ENCODE peak calls at places on chromosome 2, in seven cellular contexts. One of them, this sample, is unnamed.

GRCh38 chr2:118241128-118241527 is 152.9 kb downstream of the INSIG2 start:
- DNase-seq in T follicular helper cell: no peak
- DNase-seq in small intestine: no peak
- DNase-seq in PC-9: no peak
- DNase-seq in activated CD4-positive, CD25-positive, alpha-beta regulatory T cell treated with anti-CD3 and anti-CD28 coated beads, Interleukin-2, amount 50 U/mL, for 72 hours: no peak
- DNase-seq in GM23248: no peak
- DNase-seq in H9: no peak
- DNase-seq in this sample: no peak

GRCh38 chr2:233912799-233913423 is 4.3 kb upstream of the TRPM8 start:
- DNase-seq in T follicular helper cell: no peak
- DNase-seq in small intestine: peak; percentile 26
- DNase-seq in PC-9: no peak
- DNase-seq in activated CD4-positive, CD25-positive, alpha-beta regulatory T cell treated with anti-CD3 and anti-CD28 coated beads, Interleukin-2, amount 50 U/mL, for 72 hours: no peak
- DNase-seq in GM23248: peak; percentile 51
- DNase-seq in H9: peak; percentile 81
- DNase-seq in this sample: no peak

GRCh38 chr2:240823449-240824336 is 3.7 kb upstream of the KIF1A start:
- DNase-seq in T follicular helper cell: no peak
- DNase-seq in small intestine: no peak
- DNase-seq in PC-9: no peak
- DNase-seq in activated CD4-positive, CD25-positive, alpha-beta regulatory T cell treated with anti-CD3 and anti-CD28 coated beads, Interleukin-2, amount 50 U/mL, for 72 hours: no peak
- DNase-seq in GM23248: no peak
- DNase-seq in H9: no peak
- DNase-seq in this sample: no peak

GRCh38 chr2:130150181-130151144 is 5.6 kb upstream of the CCDC74B start:
- DNase-seq in T follicular helper cell: no peak
- DNase-seq in small intestine: no peak
- DNase-seq in PC-9: no peak
- DNase-seq in activated CD4-positive, CD25-positive, alpha-beta regulatory T cell treated with anti-CD3 and anti-CD28 coated beads, Interleukin-2, amount 50 U/mL, for 72 hours: no peak
- DNase-seq in GM23248: no peak
- DNase-seq in H9: no peak
- DNase-seq in this sample: peak; percentile 71

GRCh38 chr2:79511320-79511951 is 1.4 kb upstream of the CTNNA2 start:
- DNase-seq in T follicular helper cell: no peak
- DNase-seq in small intestine: peak; percentile 62
- DNase-seq in PC-9: no peak
- DNase-seq in activated CD4-positive, CD25-positive, alpha-beta regulatory T cell treated with anti-CD3 and anti-CD28 coated beads, Interleukin-2, amount 50 U/mL, for 72 hours: no peak
- DNase-seq in GM23248: peak; percentile 25
- DNase-seq in H9: peak; percentile 72
- DNase-seq in this sample: no peak

GRCh38 chr2:217465136-217465535 is 537.7 kb downstream of the TNS1 start:
- DNase-seq in T follicular helper cell: no peak
- DNase-seq in small intestine: no peak
- DNase-seq in PC-9: no peak
- DNase-seq in activated CD4-positive, CD25-positive, alpha-beta regulatory T cell treated with anti-CD3 and anti-CD28 coated beads, Interleukin-2, amount 50 U/mL, for 72 hours: no peak
- DNase-seq in GM23248: no peak
- DNase-seq in H9: no peak
- DNase-seq in this sample: no peak

GRCh38 chr2:55804535-55804934 is 110.9 kb upstream of the PNPT1 start:
- DNase-seq in T follicular helper cell: no peak
- DNase-seq in small intestine: no peak
- DNase-seq in PC-9: no peak
- DNase-seq in activated CD4-positive, CD25-positive, alpha-beta regulatory T cell treated with anti-CD3 and anti-CD28 coated beads, Interleukin-2, amount 50 U/mL, for 72 hours: no peak
- DNase-seq in GM23248: no peak
- DNase-seq in H9: no peak
- DNase-seq in this sample: no peak

GRCh38 chr2:105802587-105802986 is 57.9 kb downstream of the NCK2 start:
- DNase-seq in T follicular helper cell: peak; percentile 72
- DNase-seq in small intestine: no peak
- DNase-seq in PC-9: no peak
- DNase-seq in activated CD4-positive, CD25-positive, alpha-beta regulatory T cell treated with anti-CD3 and anti-CD28 coated beads, Interleukin-2, amount 50 U/mL, for 72 hours: peak; percentile 50
- DNase-seq in GM23248: no peak
- DNase-seq in H9: no peak
- DNase-seq in this sample: no peak

GRCh38 chr2:204505946-204506345 is 39.3 kb upstream of the PARD3B start:
- DNase-seq in T follicular helper cell: no peak
- DNase-seq in small intestine: no peak
- DNase-seq in PC-9: no peak
- DNase-seq in activated CD4-positive, CD25-positive, alpha-beta regulatory T cell treated with anti-CD3 and anti-CD28 coated beads, Interleukin-2, amount 50 U/mL, for 72 hours: no peak
- DNase-seq in GM23248: peak; percentile 92
- DNase-seq in H9: no peak
- DNase-seq in this sample: no peak

GRCh38 chr2:118989481-118989880 is 47.5 kb downstream of the MARCO start:
- DNase-seq in T follicular helper cell: no peak
- DNase-seq in small intestine: no peak
- DNase-seq in PC-9: peak; percentile 98
- DNase-seq in activated CD4-positive, CD25-positive, alpha-beta regulatory T cell treated with anti-CD3 and anti-CD28 coated beads, Interleukin-2, amount 50 U/mL, for 72 hours: no peak
- DNase-seq in GM23248: no peak
- DNase-seq in H9: no peak
- DNase-seq in this sample: peak; percentile 32

GRCh38 chr2:100577777-100578176 is 15.0 kb downstream of the PDCL3 start:
- DNase-seq in T follicular helper cell: no peak
- DNase-seq in small intestine: no peak
- DNase-seq in PC-9: no peak
- DNase-seq in activated CD4-positive, CD25-positive, alpha-beta regulatory T cell treated with anti-CD3 and anti-CD28 coated beads, Interleukin-2, amount 50 U/mL, for 72 hours: no peak
- DNase-seq in GM23248: peak; percentile 55
- DNase-seq in H9: no peak
- DNase-seq in this sample: no peak

GRCh38 chr2:128362889-128363228 is 44.2 kb upstream of the HS6ST1 start:
- DNase-seq in T follicular helper cell: no peak
- DNase-seq in small intestine: no peak
- DNase-seq in PC-9: no peak
- DNase-seq in activated CD4-positive, CD25-positive, alpha-beta regulatory T cell treated with anti-CD3 and anti-CD28 coated beads, Interleukin-2, amount 50 U/mL, for 72 hours: no peak
- DNase-seq in GM23248: peak; percentile 80
- DNase-seq in H9: peak; percentile 91
- DNase-seq in this sample: peak; percentile 63

GRCh38 chr2:98869868-98870267 is 66.2 kb downstream of the CRACDL start:
- DNase-seq in T follicular helper cell: no peak
- DNase-seq in small intestine: peak; percentile 97
- DNase-seq in PC-9: peak; percentile 97
- DNase-seq in activated CD4-positive, CD25-positive, alpha-beta regulatory T cell treated with anti-CD3 and anti-CD28 coated beads, Interleukin-2, amount 50 U/mL, for 72 hours: no peak
- DNase-seq in GM23248: no peak
- DNase-seq in H9: no peak
- DNase-seq in this sample: peak; percentile 79